ENCODE peak calls at places on chromosome 6, in six cellular contexts. L is CD8-positive, alpha-beta T cell; E is cardiac muscle cell; N is brain microvascular endothelial cell; V is HCT116; Q is heart left ventricle. J is an unnamed sample.

GRCh38 chr6:118562959-118563358 is 14.9 kb downstream of the PLN start:
- DNase-seq in E (no peak), L (no peak), N (no peak), Q (no peak), V (no peak), J (no peak)

GRCh38 chr6:7617954-7618764 is 28.2 kb downstream of the SNRNP48 start:
- DNase-seq in L (no peak), N (peak; percentile 34), E (no peak), V (no peak), Q (no peak), J (no peak)

GRCh38 chr6:18990313-18990978 is 603.3 kb downstream of the RNF144B start:
- DNase-seq in N (peak; percentile 49), E (peak; percentile 89), V (peak; percentile 55), L (no peak), Q (peak; percentile 77), J (peak; percentile 93)

GRCh38 chr6:13238640-13239216 is 89.6 kb downstream of the TBC1D7 start:
- DNase-seq in N (no peak), V (no peak), L (no peak), E (no peak), Q (no peak), J (no peak)

GRCh38 chr6:5851261-5851757 is 155.4 kb downstream of the NRN1 start:
- DNase-seq in E (peak; percentile 74), Q (peak; percentile 77), V (no peak), N (peak; percentile 34), L (peak; percentile 64), J (peak; percentile 87)

GRCh38 chr6:116266803-116267202 is 12.9 kb downstream of the TSPYL1 start:
- DNase-seq in E (no peak), V (no peak), Q (no peak), L (no peak), N (no peak), J (no peak)

GRCh38 chr6:103183831-103184411 is 1675.8 kb downstream of the HACE1 start:
- DNase-seq in N (no peak), L (no peak), Q (no peak), V (no peak), E (peak; percentile 63), J (peak; percentile 46)

GRCh38 chr6:24930386-24930785 is 5.4 kb downstream of the RIPOR2 start:
- DNase-seq in N (peak; percentile 25), L (no peak), E (peak; percentile 47), Q (no peak), V (no peak), J (peak; percentile 16)

GRCh38 chr6:73644941-73645591 is 8.7 kb downstream of the SLC17A5 start:
- DNase-seq in V (no peak), Q (no peak), N (no peak), L (no peak), E (no peak), J (no peak)

GRCh38 chr6:15509335-15509933 is 153.4 kb downstream of the DTNBP1 start:
- DNase-seq in L (no peak), Q (no peak), V (no peak), E (no peak), N (no peak), J (no peak)

GRCh38 chr6:72464791-72465691 is 156.8 kb upstream of the KCNQ5 start:
- DNase-seq in N (peak; percentile 52), V (no peak), E (no peak), L (no peak), Q (no peak), J (no peak)

GRCh38 chr6:2124260-2124709 is 121.1 kb downstream of the GMDS start:
- DNase-seq in Q (no peak), L (no peak), E (no peak), N (no peak), V (no peak), J (no peak)

GRCh38 chr6:11645016-11645415 is 107.5 kb downstream of the TMEM170B start:
- DNase-seq in N (no peak), L (no peak), E (no peak), V (no peak), Q (no peak), J (no peak)

GRCh38 chr6:168124921-168125320 is 45.9 kb upstream of the FRMD1 start:
- DNase-seq in V (no peak), E (no peak), L (no peak), Q (no peak), N (no peak), J (no peak)

GRCh38 chr6:36289281-36290018 is 19.6 kb downstream of the PNPLA1 start:
- DNase-seq in E (no peak), L (no peak), N (no peak), Q (no peak), V (peak; percentile 12), J (peak; percentile 41)

GRCh38 chr6:105215506-105215905 is 35.7 kb upstream of the POPDC3 start:
- DNase-seq in V (no peak), L (no peak), N (no peak), E (no peak), Q (no peak), J (no peak)

GRCh38 chr6:135464634-135465033 is 32.9 kb downstream of the AHI1 start:
- DNase-seq in L (no peak), N (no peak), E (no peak), Q (no peak), V (no peak), J (no peak)

GRCh38 chr6:166626177-166627038 is 643 bp downstream of the RPS6KA2 start:
- DNase-seq in L (peak; percentile 27), Q (no peak), N (no peak), E (peak; percentile 66), V (no peak), J (peak; percentile 50)

GRCh38 chr6:51992834-51993233 is 94.6 kb downstream of the PKHD1 start:
- DNase-seq in N (no peak), V (no peak), E (no peak), L (no peak), Q (no peak), J (no peak)

GRCh38 chr6:22082278-22082677 is 214.6 kb downstream of the PRL start:
- DNase-seq in E (no peak), Q (no peak), N (no peak), L (no peak), V (no peak), J (no peak)

GRCh38 chr6:40146902-40147301 is 212.6 kb upstream of the MOCS1 start:
- DNase-seq in N (no peak), E (no peak), L (no peak), V (no peak), Q (no peak), J (no peak)

GRCh38 chr6:156185113-156185512 is 592.1 kb upstream of the ARID1B start:
- DNase-seq in N (no peak), V (no peak), L (no peak), E (no peak), Q (no peak), J (no peak)

GRCh38 chr6:72861059-72861458 is 239.2 kb downstream of the KCNQ5 start:
- DNase-seq in E (no peak), N (no peak), L (no peak), Q (no peak), V (no peak), J (no peak)

GRCh38 chr6:43951756-43952675 is 175.2 kb downstream of the MRPL14 start:
- DNase-seq in L (no peak), Q (no peak), V (no peak), E (no peak), N (no peak), J (no peak)

GRCh38 chr6:168279403-168279935 is 40.1 kb downstream of the DACT2 start:
- DNase-seq in Q (no peak), V (no peak), L (no peak), N (no peak), E (no peak), J (no peak)

GRCh38 chr6:132962936-132963579 is 148.7 kb downstream of the RPS12 start:
- DNase-seq in Q (peak; percentile 76), V (peak; percentile 62), E (peak; percentile 82), L (peak; percentile 37), N (peak; percentile 52), J (peak; percentile 90)

GRCh38 chr6:154370545-154370944 is 13.9 kb upstream of the IPCEF1 start:
- DNase-seq in N (peak; percentile 47), Q (no peak), E (peak; percentile 30), L (no peak), V (peak; percentile 18), J (peak; percentile 42)

GRCh38 chr6:39923394-39923793 is 10.9 kb downstream of the MOCS1 start:
- DNase-seq in E (no peak), L (no peak), V (no peak), N (no peak), Q (peak; percentile 83), J (no peak)

GRCh38 chr6:166483556-166484250 is 101.0 kb upstream of the MPC1 start:
- DNase-seq in N (no peak), L (no peak), E (no peak), V (no peak), Q (no peak), J (no peak)

DNA sequence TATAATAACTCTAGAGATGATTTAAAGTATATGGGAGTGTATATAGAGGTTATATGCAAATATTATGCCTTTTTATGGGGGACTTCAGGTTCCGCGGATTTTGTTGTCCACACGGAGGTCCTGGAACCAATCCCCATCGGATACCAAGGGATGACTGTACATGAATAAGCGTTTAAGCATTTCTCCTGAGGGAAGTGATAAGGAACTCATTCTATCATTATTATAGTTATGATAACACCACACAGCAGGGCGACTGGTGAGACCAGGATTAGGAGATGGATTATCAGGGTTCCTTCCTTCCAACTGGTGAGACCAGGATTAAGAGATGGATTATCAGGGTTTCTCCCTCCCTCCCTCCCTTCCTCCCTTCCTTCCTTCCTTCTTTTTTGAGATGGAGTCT is 6.6 kb downstream of the ECI2 start:
- DNase-seq in V (no peak), E (no peak), L (no peak), N (peak; percentile 74), Q (no peak), J (no peak)
- H3K36me3 ChIP-seq in V (peaks cover 14% of the 10 kb centered on the region), E (peaks cover 43% of the 10 kb centered on the region), L (peaks cover 54% of the 10 kb centered on the region), N (peaks cover 41% of the 10 kb centered on the region), Q (peaks cover 74% of the 10 kb centered on the region), J (peaks cover 9% of the 10 kb centered on the region)

DNA sequence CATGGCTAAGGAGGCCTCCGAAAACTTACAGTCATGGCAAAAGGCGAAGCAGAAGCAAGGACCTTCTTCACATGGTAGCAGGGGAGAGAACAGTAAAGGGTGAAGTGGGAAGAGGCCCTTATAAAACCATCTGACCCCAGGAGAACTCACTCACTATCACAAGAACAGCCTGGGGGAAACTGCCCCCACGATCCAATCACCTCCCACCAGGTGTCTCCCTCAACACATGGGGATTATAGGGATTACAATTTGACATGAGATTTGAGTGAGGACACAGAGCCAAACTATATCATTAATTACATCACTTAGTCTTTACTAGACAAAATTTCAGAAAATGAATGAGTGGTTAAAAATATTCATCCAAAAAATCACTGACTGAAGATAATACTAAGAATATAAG is 453.6 kb downstream of the COL12A1 start:
- DNase-seq in V (no peak), L (no peak), N (no peak), Q (no peak), E (no peak), J (no peak)
- H3K27ac ChIP-seq in V (no peak overlapping the region), L (no peak overlapping the region), N (no peak overlapping the region), Q (no peak overlapping the region), E (no peak overlapping the region), J (no peak overlapping the region)

GRCh38 chr6:56517155-56517745 is 125.4 kb downstream of the DST start:
- DNase-seq in E (no peak), Q (no peak), N (no peak), V (no peak), L (no peak), J (no peak)
- H3K36me3 ChIP-seq in E (peaks cover 4% of the 10 kb centered on the region), Q (peaks cover 3% of the 10 kb centered on the region), N (peaks cover 23% of the 10 kb centered on the region), V (peaks cover 20% of the 10 kb centered on the region), L (no peaks in the 10 kb centered on the region), J (peaks cover 3% of the 10 kb centered on the region)

DNA sequence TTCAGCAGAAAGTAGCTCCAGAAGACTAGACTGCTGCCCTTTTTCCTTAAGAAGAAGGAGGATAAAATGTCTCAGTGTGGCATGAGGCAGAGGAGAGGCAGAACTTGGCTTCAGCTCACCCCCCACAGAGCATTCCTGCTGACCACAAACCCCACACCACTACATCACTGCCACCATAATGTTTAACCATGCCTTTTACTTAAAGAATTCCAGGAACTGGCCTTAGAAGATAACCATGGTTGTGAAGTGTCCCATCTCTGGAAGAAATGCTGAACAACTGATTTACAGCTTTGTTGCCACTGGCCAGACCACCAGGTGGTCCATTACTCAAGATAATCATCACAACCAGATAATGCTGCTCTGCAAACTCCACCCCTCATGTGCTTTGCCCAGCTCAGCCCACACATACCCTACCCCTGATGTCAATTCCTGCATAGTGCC is 154.1 kb downstream of the CD24 start:
- DNase-seq in V (no peak), Q (no peak), L (no peak), E (no peak), N (no peak), J (no peak)
- H3K27ac ChIP-seq in V (no peak overlapping the region), Q (no peak overlapping the region), L (no peak overlapping the region), E (no peak overlapping the region), N (no peak overlapping the region), J (no peak overlapping the region)